ENCODE peak calls at places on chromosome 12, in ten cellular contexts. A is psoas muscle, M is H9, R is fibroblast of mammary gland, Y is H1, Z is cardiac fibroblast, S is HL-60, T is neural progenitor cell, D is GM20000, X is lung. B is an unnamed sample.

GRCh38 chr12:79452906-79453305 is 237.9 kb downstream of the PAWR start:
- DNase-seq in A (no peak), M (no peak), R (peak; percentile 1), Y (no peak), Z (no peak), S (no peak), T (no peak), D (no peak), X (no peak), B (no peak)

GRCh38 chr12:112686373-112686772 is 105.2 kb upstream of the RPH3A start:
- DNase-seq in A (no peak), M (no peak), R (peak; percentile 39), Y (no peak), Z (no peak), S (no peak), T (no peak), D (no peak), X (no peak), B (peak; percentile 4)

GRCh38 chr12:106282457-106283097 is 20.0 kb upstream of the TCP11L2 start:
- DNase-seq in A (peak; percentile 59), M (peak; percentile 76), R (peak; percentile 84), Y (no peak), Z (peak; percentile 71), S (no peak), T (peak; percentile 67), D (peak; percentile 61), X (peak; percentile 61), B (no peak)

GRCh38 chr12:28172434-28173030 is 17.7 kb upstream of the CCDC91 start:
- DNase-seq in A (no peak), M (peak; percentile 34), R (peak; percentile 77), Y (no peak), Z (peak; percentile 82), S (no peak), T (peak; percentile 53), D (no peak), X (no peak), B (peak; percentile 38)

GRCh38 chr12:67748761-67749075 is 100.2 kb downstream of the DYRK2 start:
- DNase-seq in A (no peak), M (no peak), R (peak; percentile 39), Y (no peak), Z (no peak), S (no peak), T (no peak), D (no peak), X (no peak), B (no peak)

GRCh38 chr12:69123909-69124638 is 115.3 kb upstream of the CPSF6 start:
- DNase-seq in A (no peak), M (no peak), R (no peak), Y (no peak), Z (no peak), S (no peak), T (no peak), D (no peak), X (no peak), B (no peak)

GRCh38 chr12:66062280-66062605 is 68.3 kb downstream of the LLPH start:
- DNase-seq in A (no peak), M (no peak), R (peak; percentile 39), Y (no peak), Z (no peak), S (no peak), T (no peak), D (no peak), X (no peak), B (no peak)

GRCh38 chr12:106249411-106250135 is 1.8 kb upstream of the CKAP4 start:
- DNase-seq in A (no peak), M (peak; percentile 23), R (no peak), Y (no peak), Z (no peak), S (no peak), T (no peak), D (peak; percentile 79), X (no peak), B (no peak)

GRCh38 chr12:20483776-20484175 is 115.4 kb downstream of the PDE3A start:
- DNase-seq in A (no peak), M (no peak), R (peak; percentile 68), Y (no peak), Z (peak; percentile 69), S (no peak), T (no peak), D (no peak), X (no peak), B (no peak)

GRCh38 chr12:57750561-57751431 is 1.3 kb downstream of the CDK4 start:
- DNase-seq in A (no peak), M (no peak), R (no peak), Y (no peak), Z (no peak), S (no peak), T (no peak), D (no peak), X (no peak), B (no peak)

GRCh38 chr12:15772405-15773018 is 16.7 kb downstream of the EPS8 start:
- DNase-seq in A (no peak), M (no peak), R (peak; percentile 54), Y (no peak), Z (peak; percentile 52), S (no peak), T (peak; percentile 39), D (no peak), X (no peak), B (peak; percentile 27)

GRCh38 chr12:12715128-12715458 is 2.1 kb upstream of the CDKN1B start:
- DNase-seq in A (no peak), M (no peak), R (no peak), Y (no peak), Z (no peak), S (no peak), T (no peak), D (no peak), X (no peak), B (no peak)

GRCh38 chr12:12715459-12716150 is 1.6 kb upstream of the CDKN1B start:
- DNase-seq in A (no peak), M (no peak), R (no peak), Y (no peak), Z (no peak), S (no peak), T (no peak), D (peak; percentile 49), X (no peak), B (no peak)

GRCh38 chr12:12716151-12716844 is 870 bp upstream of the CDKN1B start:
- DNase-seq in A (no peak), M (no peak), R (peak; percentile 46), Y (no peak), Z (peak; percentile 54), S (no peak), T (no peak), D (no peak), X (no peak), B (no peak)

GRCh38 chr12:12713932-12714275 is 3.3 kb upstream of the CDKN1B start:
- DNase-seq in A (no peak), M (no peak), R (no peak), Y (no peak), Z (no peak), S (no peak), T (no peak), D (no peak), X (no peak), B (no peak)

GRCh38 chr12:12714276-12715001 is 2.7 kb upstream of the CDKN1B start:
- DNase-seq in A (no peak), M (peak; percentile 59), R (no peak), Y (no peak), Z (peak; percentile 36), S (no peak), T (peak; percentile 53), D (peak; percentile 58), X (no peak), B (no peak)
- TF ChIP-seq CTCF in A (peak; percentile 21), M (peak; percentile 52), R (peak; percentile 30), Y (peak; percentile 63), Z (peak; percentile 28), S (no peak), T (peak; percentile 41), D (peak; percentile 6), X (peak; percentile 12), B (no peak)

DNA sequence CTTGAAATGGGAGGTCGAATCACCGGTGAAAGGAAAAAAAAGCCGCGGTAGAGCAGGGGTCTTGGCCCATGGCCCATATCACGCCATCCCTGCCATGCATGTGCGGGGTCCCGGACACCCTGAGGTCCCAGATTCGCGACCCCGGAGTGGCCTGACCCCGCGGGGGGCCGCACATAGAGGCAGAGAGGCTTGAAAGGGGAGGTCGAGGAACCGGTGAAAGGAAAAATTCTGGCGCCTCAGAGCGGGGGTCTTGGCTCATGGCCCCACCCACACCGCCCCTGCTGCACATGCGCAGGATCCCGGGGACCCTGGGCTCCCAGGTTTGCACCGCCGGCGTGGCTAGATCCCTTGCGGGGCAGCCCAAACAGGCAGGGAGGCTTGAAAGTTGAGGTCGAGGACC is 319.8 kb downstream of the ALG10 start:
- DNase-seq in A (no peak), M (no peak), R (no peak), Y (no peak), Z (no peak), S (no peak), T (no peak), D (no peak), X (no peak), B (no peak)
- TF ChIP-seq CTCF in A (no peak), M (no peak), R (no peak), Y (no peak), Z (no peak), S (no peak), T (no peak), D (no peak), X (no peak), B (no peak)

DNA sequence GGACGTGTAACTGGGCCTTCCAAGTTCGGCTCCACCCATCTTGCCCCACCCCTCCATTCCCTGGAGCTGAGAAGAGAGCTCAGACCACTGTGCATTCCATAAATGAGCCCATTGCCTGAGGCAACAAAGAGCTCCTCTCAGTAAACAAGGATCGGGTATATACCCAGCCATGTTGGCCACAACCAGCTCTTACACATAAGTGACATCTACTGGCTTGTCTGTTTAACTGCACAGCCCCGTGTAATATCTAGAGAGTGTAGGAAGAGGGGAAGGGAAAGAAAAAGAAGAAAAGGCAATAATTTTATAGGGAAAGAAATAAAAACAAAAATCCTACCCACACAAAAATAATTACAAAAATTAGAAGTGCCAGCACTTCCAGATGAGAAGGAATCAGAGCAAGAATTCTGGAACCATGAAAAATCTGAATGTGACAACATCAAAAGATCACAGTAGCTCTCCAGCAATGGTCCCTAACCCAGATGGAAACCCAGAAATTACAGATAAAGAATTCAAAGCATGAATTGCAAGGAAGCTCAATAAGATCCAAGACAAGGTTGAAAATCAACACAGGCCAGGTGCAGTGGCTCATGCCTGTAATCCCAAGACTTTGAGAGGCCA is 308.1 kb downstream of the RPAP3 start:
- DNase-seq in A (no peak), M (peak; percentile 47), R (peak; percentile 71), Y (no peak), Z (peak; percentile 84), S (no peak), T (peak; percentile 20), D (peak; percentile 16), X (no peak), B (peak; percentile 79)
- TF ChIP-seq CTCF in A (peak; percentile 43), M (peak; percentile 61), R (peak; percentile 62), Y (peak; percentile 45), Z (peak; percentile 72), S (peak; percentile 17), T (peak; percentile 29), D (peak; percentile 44), X (peak; percentile 50), B (peak; percentile 81)

DNA sequence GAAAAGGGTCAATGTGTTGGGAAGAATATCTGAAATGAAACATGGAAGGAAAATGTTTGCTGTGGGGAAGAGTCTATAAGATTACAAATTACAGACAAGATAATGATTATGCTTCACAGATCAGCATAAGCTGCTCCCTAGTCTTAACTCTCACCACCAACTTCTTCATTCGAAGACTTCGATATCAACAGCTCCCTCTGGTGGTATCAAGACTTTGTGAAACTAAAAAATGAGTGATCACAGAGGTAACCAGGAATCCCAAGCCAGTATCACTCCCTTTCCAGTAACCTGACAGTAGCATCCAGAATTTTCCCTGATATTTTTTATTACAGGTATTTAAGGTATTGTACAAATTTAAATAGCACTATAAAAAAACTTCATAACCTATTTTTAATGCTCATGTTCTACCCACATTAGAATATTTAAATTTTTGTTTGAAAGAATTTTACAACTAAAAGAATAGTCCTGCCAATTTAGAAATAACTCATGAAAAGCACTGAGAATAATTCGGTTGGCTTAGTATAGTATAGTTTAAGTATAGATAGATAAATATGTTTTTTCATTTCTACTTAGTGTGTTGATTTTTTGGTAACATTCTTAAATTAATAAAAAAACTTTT is 84.4 kb downstream of the C2CD5 start:
- DNase-seq in A (no peak), M (no peak), R (peak; percentile 59), Y (no peak), Z (peak; percentile 69), S (peak; percentile 13), T (peak; percentile 79), D (peak; percentile 21), X (no peak), B (no peak)
- TF ChIP-seq CTCF in A (peak; percentile 48), M (peak; percentile 77), R (peak; percentile 60), Y (peak; percentile 63), Z (peak; percentile 58), S (peak; percentile 35), T (peak; percentile 68), D (peak; percentile 29), X (peak; percentile 36), B (peak; percentile 57)